ENCODE peak calls at places on chromosomes 6 and 20, in nine cellular contexts. P is ELR; Q is naive thymus-derived CD8-positive, alpha-beta T cell; E is brain microvascular endothelial cell; F is T-helper 17 cell; R is testis; H is GM12891; J is MCF 10A; T is WTC11. X is an unnamed sample.

GRCh38 chr6:167782698-167783517 is 43.8 kb upstream of the AFDN start:
- DNase-seq in P (no peak), Q (no peak), E (no peak), F (no peak), R (no peak), H (no peak), J (no peak), T (no peak), X (no peak)

GRCh38 chr20:47274449-47275108 is 81.9 kb downstream of the ZMYND8 start:
- DNase-seq in P (peak; percentile 98), Q (no peak), E (peak; percentile 89), F (no peak), R (no peak), H (peak; percentile 60), J (peak; percentile 92), T (no peak), X (no peak)

GRCh38 chr20:9995514-9996272 is 39.1 kb upstream of the ANKEF1 start:
- DNase-seq in P (no peak), Q (no peak), E (no peak), F (no peak), R (no peak), H (no peak), J (no peak), T (no peak), X (no peak)

GRCh38 chr20:32333988-32334885 is 23.9 kb upstream of the ASXL1 start:
- DNase-seq in P (no peak), Q (no peak), E (no peak), F (peak; percentile 28), R (peak; percentile 76), H (no peak), J (peak; percentile 56), T (no peak), X (peak; percentile 76)

GRCh38 chr6:148272084-148272483 is 70.6 kb upstream of the SASH1 start:
- DNase-seq in P (peak; percentile 92), Q (no peak), E (peak; percentile 92), F (no peak), R (no peak), H (no peak), J (no peak), T (no peak), X (no peak)

GRCh38 chr20:3551681-3552434 is 81.0 kb downstream of the ATRN start:
- DNase-seq in P (no peak), Q (no peak), E (no peak), F (no peak), R (no peak), H (no peak), J (no peak), T (no peak), X (no peak)

GRCh38 chr20:57224641-57225138 is 41.8 kb downstream of the BMP7 start:
- DNase-seq in P (peak; percentile 25), Q (no peak), E (no peak), F (no peak), R (no peak), H (no peak), J (no peak), T (no peak), X (no peak)

GRCh38 chr6:69690986-69691385 is 105.8 kb downstream of the LMBRD1 start:
- DNase-seq in P (no peak), Q (no peak), E (no peak), F (no peak), R (no peak), H (no peak), J (no peak), T (no peak), X (no peak)